ENCODE peak calls at places on chromosomes 2 and 18, in nine cellular contexts. S is cardiac fibroblast, K is HepG2, Y is HL-60, D is A549, A is fibroblast of pulmonary artery, H is lower lobe of right lung, B is pancreas, O is HFF-Myc. T is an unnamed sample.

GRCh38 chr2:48589170-48589767 is 28.4 kb upstream of the GTF2A1L start:
- DNase-seq in H (no peak), K (peak; percentile 33), S (peak; percentile 68), Y (peak; percentile 34), A (peak; percentile 72), D (peak; percentile 54), O (peak; percentile 31), B (no peak), T (no peak)

GRCh38 chr2:8520791-8521344 is 161.0 kb upstream of the ID2 start:
- DNase-seq in S (no peak), O (no peak), A (no peak), K (no peak), D (no peak), B (no peak), Y (peak; percentile 61), H (peak; percentile 44), T (no peak)

GRCh38 chr2:97005353-97005752 is 19.0 kb upstream of the FAM178B start:
- DNase-seq in S (peak; percentile 3), A (peak; percentile 6), O (peak; percentile 0), D (peak; percentile 25), Y (no peak), H (no peak), K (peak; percentile 16), B (no peak), T (no peak)

GRCh38 chr2:144434865-144435264 is 85.1 kb downstream of the ZEB2 start:
- DNase-seq in B (no peak), K (no peak), H (no peak), D (no peak), Y (no peak), S (no peak), A (peak; percentile 39), O (no peak), T (no peak)

GRCh38 chr2:28393115-28393836 is 618 bp downstream of the FOSL2 start:
- DNase-seq in Y (peak; percentile 45), D (peak; percentile 63), B (peak; percentile 72), K (no peak), O (no peak), S (peak; percentile 81), H (peak; percentile 82), A (peak; percentile 74), T (no peak)

GRCh38 chr2:224449212-224450147 is 47.6 kb upstream of the FAM124B start:
- DNase-seq in K (peak; percentile 44), D (peak; percentile 41), Y (peak; percentile 11), S (peak; percentile 27), B (no peak), A (peak; percentile 35), H (no peak), O (no peak), T (no peak)

GRCh38 chr2:68837164-68837860 is 33.9 kb downstream of the BMP10 start:
- DNase-seq in B (peak; percentile 48), K (peak; percentile 55), Y (peak; percentile 88), D (peak; percentile 76), A (peak; percentile 70), O (no peak), S (peak; percentile 72), H (peak; percentile 91), T (no peak)

GRCh38 chr2:97736608-97737330 is 23.4 kb downstream of the ZAP70 start:
- DNase-seq in Y (no peak), A (no peak), B (no peak), H (no peak), D (no peak), K (no peak), S (no peak), O (no peak), T (no peak)

GRCh38 chr2:175990099-175990498 is 12.0 kb downstream of the LNPK start:
- DNase-seq in O (no peak), B (no peak), Y (no peak), S (no peak), H (no peak), A (no peak), D (no peak), K (no peak), T (no peak)

GRCh38 chr2:26864646-26865045 is 16.7 kb downstream of the DPYSL5 start:
- DNase-seq in S (no peak), Y (no peak), O (no peak), D (no peak), A (no peak), B (no peak), H (no peak), K (no peak), T (no peak)

GRCh38 chr2:54555318-54555837 is 99.3 kb downstream of the SPTBN1 start:
- DNase-seq in K (peak; percentile 89), S (peak; percentile 27), B (no peak), A (peak; percentile 38), O (no peak), D (no peak), Y (no peak), H (no peak), T (no peak)

GRCh38 chr18:3151379-3152264 is 68.1 kb downstream of the MYOM1 start:
- DNase-seq in Y (peak; percentile 23), O (peak; percentile 11), D (peak; percentile 30), K (peak; percentile 36), H (no peak), B (no peak), S (peak; percentile 54), A (peak; percentile 63), T (no peak)

GRCh38 chr2:234914371-234915154 is 37.3 kb upstream of the SH3BP4 start:
- DNase-seq in O (no peak), B (no peak), D (no peak), Y (no peak), A (no peak), H (no peak), K (peak; percentile 48), S (no peak), T (no peak)

GRCh38 chr2:29233428-29233827 is 118.2 kb downstream of the CLIP4 start:
- DNase-seq in Y (no peak), O (no peak), K (no peak), H (no peak), A (no peak), B (no peak), D (no peak), S (no peak), T (no peak)

GRCh38 chr2:214549946-214550345 is 139.1 kb downstream of the VWC2L start:
- DNase-seq in D (no peak), K (no peak), Y (no peak), A (no peak), O (no peak), S (no peak), B (no peak), H (no peak), T (no peak)

GRCh38 chr2:129757366-129757914 is 222.0 kb upstream of the RAB6C start:
- DNase-seq in B (no peak), S (no peak), Y (no peak), A (no peak), O (no peak), K (no peak), D (no peak), H (no peak), T (no peak)

GRCh38 chr2:129759186-129760010 is 220.1 kb upstream of the RAB6C start:
- DNase-seq in O (no peak), K (no peak), D (no peak), B (no peak), A (no peak), S (no peak), H (no peak), Y (no peak), T (no peak)

GRCh38 chr2:129757915-129758421 is 221.5 kb upstream of the RAB6C start:
- DNase-seq in O (no peak), A (no peak), B (no peak), K (no peak), H (no peak), D (no peak), Y (no peak), S (no peak), T (no peak)

GRCh38 chr2:129760669-129761068 is 218.8 kb upstream of the RAB6C start:
- DNase-seq in A (no peak), Y (no peak), O (no peak), B (no peak), S (no peak), K (no peak), D (no peak), H (no peak), T (no peak)

GRCh38 chr2:129758461-129759185 is 220.8 kb upstream of the RAB6C start:
- DNase-seq in A (no peak), Y (peak; percentile 53), H (peak; percentile 73), B (peak; percentile 40), S (no peak), O (no peak), D (no peak), K (no peak), T (no peak)
- H3K4me3 ChIP-seq in A (no peak overlapping the region), Y (no peak overlapping the region), H (peak overlapping the region; percentile 48), B (no peak overlapping the region), S (no peak overlapping the region), O (no peak overlapping the region), D (peak overlapping the region; percentile 15), K (no peak overlapping the region), T (no peak overlapping the region)

DNA sequence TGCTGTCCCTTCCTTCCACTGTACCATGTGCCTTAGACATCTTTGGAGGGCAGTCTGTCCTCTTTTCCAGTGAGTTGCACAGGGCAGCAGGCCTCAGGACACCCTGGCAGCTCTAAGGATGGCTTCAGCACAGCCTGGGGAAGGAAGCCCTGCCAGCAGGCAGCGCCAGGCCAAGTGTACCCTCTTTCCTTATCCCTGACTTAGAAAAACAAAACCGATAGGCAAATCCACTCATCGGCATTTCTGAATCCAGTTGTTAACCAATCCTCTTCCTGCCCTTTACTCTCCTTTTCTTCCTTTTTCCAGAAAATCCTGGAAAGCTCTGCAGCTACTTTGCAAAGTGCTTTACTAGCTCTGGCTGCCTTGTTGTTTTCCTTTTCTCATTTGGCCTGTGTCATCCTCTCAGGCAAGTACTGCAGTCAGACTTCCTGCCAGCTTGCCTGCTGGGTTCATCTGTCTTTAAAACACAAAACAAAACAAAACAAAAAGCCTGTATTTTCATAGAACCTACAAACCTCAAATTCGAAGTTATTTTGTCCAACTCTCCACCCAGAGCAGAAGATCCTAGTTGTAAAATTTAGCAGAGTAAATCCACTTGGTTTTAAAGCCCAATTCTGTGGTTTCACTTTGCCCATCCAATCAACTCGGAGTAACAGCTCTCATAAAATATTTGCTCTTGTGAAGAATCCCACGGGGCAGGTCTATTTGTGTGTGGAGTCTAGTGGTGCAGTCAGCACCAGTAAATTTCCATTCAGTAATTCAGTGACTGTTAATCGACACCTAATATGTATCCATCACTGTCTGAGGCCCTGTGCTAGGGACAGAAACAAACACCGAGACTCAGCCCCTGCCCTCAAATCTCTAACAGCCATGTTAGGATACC is 45.2 kb downstream of the PCBP1 start:
- DNase-seq in O (no peak), S (peak; percentile 75), D (peak; percentile 68), K (peak; percentile 86), B (no peak), A (peak; percentile 65), H (peak; percentile 48), Y (peak; percentile 57), T (no peak)
- TF ChIP-seq CTCF in O (no peak), S (no peak), D (no peak), K (no peak), B (no peak), A (no peak), H (no peak), Y (no peak), T (no peak)

GRCh38 chr2:23387849-23388248 is 2.9 kb downstream of the KLHL29 start:
- DNase-seq in H (no peak), S (no peak), K (no peak), D (no peak), O (no peak), B (no peak), A (no peak), Y (no peak), T (no peak)
- H3K4me3 ChIP-seq in H (no peak overlapping the region), S (no peak overlapping the region), K (no peak overlapping the region), D (no peak overlapping the region), O (no peak overlapping the region), B (no peak overlapping the region), A (no peak overlapping the region), Y (no peak overlapping the region), T (no peak overlapping the region)

GRCh38 chr2:191869178-191869577 is 22.3 kb upstream of the CAVIN2 start:
- DNase-seq in A (peak; percentile 53), H (no peak), K (peak; percentile 67), S (peak; percentile 31), O (no peak), B (no peak), D (peak; percentile 75), Y (no peak), T (no peak)
- TF ChIP-seq CTCF in A (peak; percentile 31), H (peak; percentile 13), K (peak; percentile 74), S (peak; percentile 39), O (peak; percentile 44), B (no peak), D (no peak), Y (no peak), T (peak; percentile 32)

T was measured in AG04449.